ENCODE peak calls at places on chromosomes 2 and 18, in nine cellular contexts. C, G, T, O, U, F, Y, P and B are unnamed samples.

GRCh38 chr18:43830905-43831304 is 553.6 kb upstream of the SYT4 start:
- DNase-seq in C (no peak), G (no peak), T (no peak), O (no peak), U (no peak), F (no peak), Y (no peak), P (no peak), B (no peak)

GRCh38 chr2:224328798-224329197 is 73.1 kb downstream of the FAM124B start:
- DNase-seq in C (no peak), G (no peak), T (no peak), O (no peak), U (no peak), F (no peak), Y (no peak), P (no peak), B (no peak)

GRCh38 chr2:237199082-237199481 is 113.4 kb downstream of the COPS8 start:
- DNase-seq in C (no peak), G (no peak), T (no peak), O (no peak), U (no peak), F (no peak), Y (no peak), P (no peak), B (no peak)

GRCh38 chr2:99981840-99982239 is 160.6 kb downstream of the AFF3 start:
- DNase-seq in C (no peak), G (no peak), T (no peak), O (no peak), U (no peak), F (no peak), Y (no peak), P (no peak), B (no peak)

GRCh38 chr2:140882671-140883620 is 1247.9 kb downstream of the LRP1B start:
- DNase-seq in C (no peak), G (no peak), T (no peak), O (no peak), U (no peak), F (no peak), Y (no peak), P (no peak), B (no peak)

GRCh38 chr2:196247114-196247978 is 76.0 kb upstream of the STK17B start:
- DNase-seq in C (no peak), G (no peak), T (no peak), O (no peak), U (no peak), F (no peak), Y (no peak), P (no peak), B (no peak)

GRCh38 chr2:10688921-10689807 is 611 bp downstream of the NOL10 start:
- DNase-seq in C (no peak), G (peak), T (peak), O (no peak), U (no peak), F (no peak), Y (no peak), P (no peak), B (no peak)

GRCh38 chr2:163291790-163292189 is 444.0 kb downstream of the FIGN start:
- DNase-seq in C (no peak), G (no peak), T (no peak), O (no peak), U (no peak), F (no peak), Y (no peak), P (no peak), B (no peak)

GRCh38 chr18:10456718-10457499 is 2.5 kb downstream of the APCDD1 start:
- DNase-seq in C (no peak), G (no peak), T (no peak), O (peak), U (no peak), F (no peak), Y (no peak), P (no peak), B (no peak)

GRCh38 chr18:54127759-54128378 is 96.6 kb downstream of the MBD2 start:
- DNase-seq in C (peak), G (no peak), T (no peak), O (peak), U (no peak), F (no peak), Y (no peak), P (peak), B (no peak)

GRCh38 chr2:28394997-28395333 is 2.3 kb downstream of the FOSL2 start:
- DNase-seq in C (no peak), G (no peak), T (no peak), O (no peak), U (no peak), F (no peak), Y (no peak), P (no peak), B (no peak)